ENCODE peak calls at places on chromosome 14, in eight cellular contexts. B, N, T, C, W, U, K and I are unnamed samples.

GRCh38 chr14:62143235-62143634 is 381.0 kb downstream of the SNAPC1 start:
- DNase-seq in T (no peak), C (no peak), K (no peak), U (peak; percentile 11), N (no peak), W (no peak), B (no peak), I (no peak)

GRCh38 chr14:50941151-50941550 is 3.1 kb downstream of the PYGL start:
- DNase-seq in K (peak; percentile 93), T (no peak), U (peak; percentile 86), W (no peak), C (no peak), B (no peak), N (no peak), I (no peak)

GRCh38 chr14:97544581-97544980 is 747.4 kb downstream of the VRK1 start:
- DNase-seq in N (no peak), B (no peak), C (no peak), U (no peak), W (no peak), K (no peak), T (no peak), I (no peak)

GRCh38 chr14:24662753-24663152 is 28.8 kb upstream of the GZMB start:
- DNase-seq in N (no peak), B (no peak), K (no peak), U (no peak), C (no peak), T (no peak), W (no peak), I (peak; percentile 12)

GRCh38 chr14:72476657-72477499 is 417.0 kb downstream of the DPF3 start:
- DNase-seq in C (no peak), U (peak; percentile 85), N (peak; percentile 77), B (no peak), W (peak; percentile 65), T (peak; percentile 58), K (no peak), I (peak; percentile 90)

GRCh38 chr14:59337151-59337611 is 128.0 kb downstream of the GPR135 start:
- DNase-seq in T (peak; percentile 83), U (peak; percentile 32), K (peak; percentile 28), W (no peak), B (no peak), C (no peak), N (peak; percentile 91), I (no peak)

GRCh38 chr14:74836251-74836957 is 39.5 kb downstream of the PROX2 start:
- DNase-seq in C (no peak), T (no peak), U (no peak), B (no peak), K (no peak), W (no peak), N (no peak), I (no peak)

GRCh38 chr14:102857444-102857843 is 65.0 kb upstream of the AMN start:
- DNase-seq in B (no peak), K (no peak), U (no peak), W (no peak), N (no peak), T (no peak), C (no peak), I (no peak)